ENCODE peak calls at places on chromosomes 16 and 17, in six cellular contexts. R is HCT116, J is PC-3, L is MM.1S, F is SK-N-SH, U is OCI-LY7. P is an unnamed sample.
A peak's percentile ranks its signal among the peaks of the same experiment; 100 is the strongest.

GRCh38 chr17:45050680-45051059 is 762 bp downstream of the DCAKD start:
- DNase-seq in J (no peak), U (peak; percentile 57), L (peak; percentile 31), F (peak; percentile 56), R (no peak), P (peak; percentile 4)

GRCh38 chr17:66807182-66807581 is 27.7 kb upstream of the CACNG5 start:
- DNase-seq in L (no peak), F (no peak), R (no peak), U (no peak), J (no peak), P (no peak)

GRCh38 chr16:69195371-69196029 is 8.5 kb downstream of the SNTB2 start:
- DNase-seq in J (no peak), F (no peak), U (no peak), R (no peak), L (no peak), P (no peak)

GRCh38 chr16:689175-689897 is 862 bp downstream of the WDR24 start:
- DNase-seq in J (no peak), L (no peak), F (no peak), R (no peak), U (no peak), P (no peak)

GRCh38 chr17:41595585-41595984 is 8.9 kb upstream of the KRT14 start:
- DNase-seq in F (no peak), R (no peak), J (no peak), L (no peak), U (no peak), P (no peak)

GRCh38 chr16:4272114-4272954 is 489 bp downstream of the TFAP4 start:
- DNase-seq in J (peak; percentile 23), F (peak; percentile 75), R (no peak), U (peak; percentile 72), L (peak; percentile 36), P (no peak)

GRCh38 chr16:14251419-14251818 is 180.3 kb downstream of the MRTFB start:
- DNase-seq in R (no peak), F (no peak), U (no peak), J (no peak), L (no peak), P (no peak)

GRCh38 chr17:68305132-68305531 is 13.8 kb downstream of the ARSG start:
- DNase-seq in U (no peak), L (no peak), F (no peak), J (peak; percentile 28), R (no peak), P (no peak)

GRCh38 chr17:30005709-30006320 is 64.4 kb downstream of the EFCAB5 start:
- DNase-seq in J (peak; percentile 25), L (no peak), U (no peak), F (no peak), R (no peak), P (peak; percentile 79)

GRCh38 chr17:30002088-30002487 is 60.7 kb downstream of the EFCAB5 start:
- DNase-seq in J (no peak), R (no peak), F (no peak), U (no peak), L (no peak), P (no peak)

GRCh38 chr17:30000755-30001257 is 59.4 kb downstream of the EFCAB5 start:
- DNase-seq in R (no peak), U (no peak), F (no peak), J (peak; percentile 45), L (no peak), P (no peak)

GRCh38 chr17:29996458-29996857 is 55.0 kb downstream of the EFCAB5 start:
- DNase-seq in F (no peak), J (no peak), L (no peak), R (no peak), U (no peak), P (no peak)

DNA sequence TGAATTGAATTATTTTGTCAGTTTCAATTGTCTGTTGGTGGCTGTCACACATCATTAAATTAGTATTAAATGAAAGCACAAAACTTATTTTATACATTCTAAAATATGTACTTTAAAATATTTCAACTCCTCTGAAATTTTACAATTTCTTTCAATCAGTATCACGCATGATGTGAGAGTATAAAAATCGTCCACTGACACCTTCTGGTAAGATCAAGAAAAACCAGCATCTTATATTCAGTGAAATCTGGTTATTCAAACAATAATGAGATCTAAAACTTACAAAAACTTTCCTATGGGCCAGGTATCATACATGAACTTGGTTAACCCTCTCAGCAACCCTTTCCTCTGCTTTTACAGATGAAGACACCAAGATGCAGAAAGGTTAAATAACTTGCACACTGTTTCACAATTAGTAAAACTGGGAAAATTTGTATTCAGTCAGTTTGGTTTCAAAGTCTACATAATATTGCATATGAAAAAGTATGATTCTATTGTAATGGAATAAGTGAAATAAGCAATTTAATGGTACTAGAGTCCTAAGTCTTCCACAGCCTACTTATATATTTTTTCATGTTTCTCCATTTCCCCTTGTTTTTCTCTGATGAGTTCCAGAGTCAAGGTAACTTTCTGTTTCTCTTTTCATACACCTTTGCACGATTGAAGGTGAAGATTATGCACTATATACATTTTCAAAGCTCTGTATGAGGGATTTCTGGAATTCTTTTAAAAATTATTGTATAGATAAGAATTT is 58.7 kb downstream of the EFCAB5 start:
- DNase-seq in U (peak; percentile 30), J (peak; percentile 20), R (no peak), L (peak; percentile 59), F (no peak), P (no peak)
- TF ChIP-seq CTCF in U (peak; percentile 75), J (peak; percentile 37), R (peak; percentile 22), L (peak; percentile 44), F (peak; percentile 38), P (no peak)

GRCh38 chr16:81151648-81152047 is 55.5 kb upstream of the GCSH start:
- DNase-seq in F (no peak), L (no peak), R (no peak), J (no peak), U (no peak), P (no peak)

GRCh38 chr16:81143921-81144471 is 47.8 kb upstream of the GCSH start:
- DNase-seq in U (no peak), R (peak; percentile 84), J (no peak), L (no peak), F (no peak), P (peak; percentile 89)

GRCh38 chr16:81148277-81148676 is 52.1 kb upstream of the GCSH start:
- DNase-seq in U (no peak), L (no peak), J (no peak), R (no peak), F (no peak), P (no peak)

GRCh38 chr16:81149614-81150013 is 53.4 kb upstream of the GCSH start:
- DNase-seq in J (no peak), L (no peak), U (no peak), R (no peak), F (peak; percentile 62), P (no peak)
- H3K9me2 ChIP-seq in J (no peaks in the 10 kb centered on the region), L (no peaks in the 10 kb centered on the region), U (no peaks in the 10 kb centered on the region), R (no peaks in the 10 kb centered on the region), F (no peaks in the 10 kb centered on the region), P (no peaks in the 10 kb centered on the region)

DNA sequence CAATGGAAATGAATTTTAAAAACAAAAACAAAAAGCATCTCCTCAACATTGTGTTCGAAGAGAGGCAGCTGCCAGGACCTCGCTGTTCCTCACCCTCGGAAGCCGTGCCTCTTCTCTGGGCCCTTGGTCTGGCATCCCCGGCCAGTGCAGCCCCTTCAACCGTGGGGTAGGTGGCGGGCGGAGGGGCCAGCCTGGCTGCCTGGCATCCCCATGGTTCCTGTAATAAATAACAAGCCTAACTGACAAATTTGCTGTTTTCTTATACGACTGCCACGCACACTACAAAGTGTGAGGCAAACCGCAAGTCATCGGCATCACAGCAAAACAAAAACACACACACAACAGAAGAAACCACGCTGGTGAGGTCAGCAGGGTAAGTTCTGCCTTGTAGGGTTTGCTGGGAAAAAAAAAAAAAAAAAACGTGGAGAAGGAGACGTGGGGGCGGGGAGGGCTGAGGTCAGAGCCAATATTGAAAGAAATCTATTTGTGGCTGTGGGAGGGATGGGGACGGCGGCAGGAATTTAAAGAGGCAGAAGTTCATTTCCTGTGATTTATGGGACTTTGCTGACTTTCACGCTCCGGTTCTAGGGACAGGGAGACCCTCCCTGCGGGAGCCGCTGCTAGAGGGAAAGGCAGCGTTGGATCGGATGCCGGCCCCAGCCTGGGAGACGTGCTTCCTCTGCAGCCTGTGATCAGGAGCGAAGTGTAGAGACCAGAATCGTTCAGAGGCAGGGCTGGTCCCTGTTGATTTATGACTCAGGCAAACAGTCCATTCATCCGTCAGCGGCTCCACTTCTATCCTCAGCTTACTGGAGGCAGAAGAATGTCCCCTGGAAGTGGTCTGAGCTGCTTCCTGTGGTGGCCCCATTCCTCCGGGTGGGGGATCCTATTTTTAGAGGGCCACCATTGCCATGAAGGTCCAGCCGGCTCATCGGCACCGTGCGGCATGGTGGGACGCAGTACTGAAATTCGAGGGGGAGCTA is 162.8 kb downstream of the FOXL1 start:
- DNase-seq in R (no peak), L (no peak), J (peak; percentile 63), U (no peak), F (no peak), P (no peak)
- H2AFZ ChIP-seq in R (no peak overlapping the region), L (no peak overlapping the region), J (peak overlapping the region; percentile 88), U (no peak overlapping the region), F (peak overlapping the region; percentile 60), P (no peak overlapping the region)

DNA sequence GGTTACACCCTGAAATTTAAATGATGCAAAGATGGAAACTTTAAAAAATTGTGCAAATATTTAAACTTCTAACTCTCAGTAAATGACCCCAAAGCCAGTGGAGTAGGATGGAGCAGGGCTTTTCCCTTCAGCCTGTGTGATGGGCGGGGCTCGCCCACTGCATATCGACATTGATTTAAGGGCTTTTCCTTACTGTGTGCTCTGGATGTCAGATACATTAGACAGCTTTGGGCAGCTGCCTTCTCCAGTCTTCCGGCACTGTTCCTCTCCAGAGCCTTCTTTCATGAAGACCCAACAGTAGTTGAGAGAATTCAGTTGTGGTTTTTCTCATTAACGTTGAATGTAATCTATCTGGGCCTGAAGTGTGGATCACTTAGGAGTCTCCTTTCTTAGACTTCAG is 100.0 kb downstream of the SPECC1 start:
- DNase-seq in L (no peak), U (no peak), F (no peak), R (no peak), J (no peak), P (no peak)
- TF ChIP-seq CTCF in L (no peak), U (no peak), F (no peak), R (no peak), J (no peak), P (no peak)